ENCODE peak calls at places on chromosomes 5 and 9, in five cellular contexts. Y, T, C, F and M are unnamed samples.
A peak's percentile ranks its signal among the peaks of the same experiment; 100 is the strongest.

GRCh38 chr5:134568761-134569725 is 43.6 kb downstream of the JADE2 start:
- DNase-seq in Y (no peak), T (peak; percentile 53), C (no peak), F (no peak), M (peak; percentile 60)

GRCh38 chr5:168327994-168328393 is 36.5 kb downstream of the WWC1 start:
- DNase-seq in Y (no peak), T (peak; percentile 55), C (no peak), F (no peak), M (peak; percentile 71)

GRCh38 chr9:129394011-129394919 is 216.2 kb upstream of the IER5L start:
- DNase-seq in Y (no peak), T (no peak), C (no peak), F (no peak), M (no peak)

GRCh38 chr9:93898502-93899426 is 56.4 kb downstream of the BARX1 start:
- DNase-seq in Y (no peak), T (no peak), C (no peak), F (no peak), M (peak; percentile 7)

GRCh38 chr9:97578846-97579245 is 54.3 kb downstream of the TSTD2 start:
- DNase-seq in Y (no peak), T (no peak), C (no peak), F (no peak), M (no peak)

GRCh38 chr9:128253140-128253990 is 22.4 kb downstream of the GOLGA2 start:
- DNase-seq in Y (no peak), T (no peak), C (no peak), F (no peak), M (no peak)

GRCh38 chr5:19322716-19323485 is 665.1 kb downstream of the CDH18 start:
- DNase-seq in Y (no peak), T (no peak), C (no peak), F (no peak), M (no peak)

GRCh38 chr9:108041551-108041950 is 552.0 kb upstream of the KLF4 start:
- DNase-seq in Y (no peak), T (peak; percentile 79), C (no peak), F (no peak), M (peak; percentile 76)

GRCh38 chr5:170880084-170880483 is 18.3 kb downstream of the RANBP17 start:
- DNase-seq in Y (no peak), T (no peak), C (no peak), F (no peak), M (no peak)

GRCh38 chr5:110751902-110752762 is 13.3 kb downstream of the SLC25A46 start:
- DNase-seq in Y (peak; percentile 13), T (no peak), C (no peak), F (peak; percentile 14), M (no peak)

GRCh38 chr5:169195601-169196000 is 105.3 kb downstream of the SLIT3 start:
- DNase-seq in Y (no peak), T (no peak), C (no peak), F (no peak), M (no peak)

GRCh38 chr5:56264417-56265025 is 31.4 kb upstream of the ANKRD55 start:
- DNase-seq in Y (peak; percentile 10), T (peak; percentile 44), C (peak; percentile 4), F (no peak), M (peak; percentile 26)

GRCh38 chr5:60370508-60370907 is 329.5 kb downstream of the DEPDC1B start:
- DNase-seq in Y (no peak), T (no peak), C (no peak), F (no peak), M (no peak)

GRCh38 chr9:38294561-38294960 is 97.9 kb upstream of the ALDH1B1 start:
- DNase-seq in Y (no peak), T (no peak), C (peak; percentile 38), F (no peak), M (no peak)

GRCh38 chr5:172123269-172123692 is 64.7 kb downstream of the STK10 start:
- DNase-seq in Y (no peak), T (peak; percentile 93), C (peak; percentile 23), F (no peak), M (peak; percentile 93)

GRCh38 chr9:87201316-87201715 is 254.0 kb upstream of the GAS1 start:
- DNase-seq in Y (no peak), T (peak; percentile 20), C (no peak), F (no peak), M (peak; percentile 43)

GRCh38 chr9:130495067-130495466 is 50.3 kb downstream of the ASS1 start:
- DNase-seq in Y (no peak), T (no peak), C (no peak), F (no peak), M (no peak)

GRCh38 chr5:15627109-15627508 is 127.1 kb downstream of the FBXL7 start:
- DNase-seq in Y (no peak), T (no peak), C (no peak), F (no peak), M (no peak)

GRCh38 chr5:79811904-79812303 is 122.3 kb downstream of the CMYA5 start:
- DNase-seq in Y (no peak), T (no peak), C (no peak), F (no peak), M (no peak)

GRCh38 chr9:1025131-1025530 is 25.0 kb upstream of the DMRT2 start:
- DNase-seq in Y (no peak), T (no peak), C (no peak), F (no peak), M (no peak)

GRCh38 chr9:131028931-131029573 is 20.1 kb downstream of the LAMC3 start:
- DNase-seq in Y (no peak), T (no peak), C (no peak), F (no peak), M (no peak)